ENCODE peak calls at places on chromosomes 4 and X, in seven cellular contexts. V is fibroblast of mammary gland, I is upper lobe of right lung, A is IMR-90, L is foreskin fibroblast, J is tibial artery, C is mesothelial cell of epicardium. M is an unnamed sample.

GRCh38 chrX:49282647-49283011 is 13.0 kb downstream of the PPP1R3F start:
- DNase-seq in J (no peak), V (peak), L (peak), C (no peak), A (peak), I (no peak), M (peak)

GRCh38 chr4:113328514-113328913 is 279.1 kb downstream of the ANK2 start:
- DNase-seq in I (no peak), A (no peak), C (no peak), L (no peak), V (no peak), J (no peak), M (no peak)

GRCh38 chr4:102047616-102048015 is 257.1 kb downstream of the BANK1 start:
- DNase-seq in J (no peak), C (no peak), A (no peak), I (no peak), V (no peak), L (no peak), M (no peak)

GRCh38 chrX:47976254-47977151 is 27.3 kb downstream of the ZNF182 start:
- DNase-seq in L (no peak), A (no peak), I (no peak), V (no peak), C (no peak), J (no peak), M (no peak)

GRCh38 chrX:22629105-22629725 is 356.5 kb downstream of the CBLL2 start:
- DNase-seq in I (no peak), J (no peak), L (peak), A (peak), C (no peak), V (peak), M (peak)

GRCh38 chrX:133985164-133986007 is at the start of gene GPC3:
- DNase-seq in C (peak), V (peak), I (peak), A (peak), J (no peak), L (peak), M (no peak)

GRCh38 chr4:118790544-118790943 is 45.4 kb downstream of the SEC24D start:
- DNase-seq in C (no peak), I (no peak), L (no peak), A (no peak), J (no peak), V (no peak), M (no peak)

GRCh38 chrX:1442724-1443367 is 9.9 kb downstream of the ASMTL start:
- DNase-seq in J (peak), C (no peak), A (no peak), V (no peak), I (peak), L (no peak), M (no peak)

GRCh38 chr4:102430511-102430910 is 70.6 kb upstream of the NFKB1 start:
- DNase-seq in J (no peak), L (peak), V (peak), A (peak), C (no peak), I (no peak), M (peak)

GRCh38 chr4:121070696-121071639 is 1.4 kb downstream of the NDNF start:
- DNase-seq in L (peak), C (no peak), A (no peak), I (peak), V (peak), J (peak), M (peak)

GRCh38 chrX:9235722-9236121 is 201.8 kb upstream of the FAM9B start:
- DNase-seq in A (no peak), J (no peak), V (no peak), L (no peak), I (no peak), C (no peak), M (no peak)

GRCh38 chr4:37446016-37446415 is 201.5 kb downstream of the NWD2 start:
- DNase-seq in I (no peak), A (no peak), V (no peak), C (no peak), J (no peak), L (no peak), M (no peak)

GRCh38 chrX:135416546-135416945 is 5.2 kb upstream of the SMIM10L2A start:
- DNase-seq in C (no peak), V (no peak), L (no peak), I (no peak), A (no peak), J (no peak), M (no peak)

GRCh38 chr4:25913056-25913850 is 767 bp upstream of the SMIM20 start:
- DNase-seq in V (peak), L (peak), C (no peak), J (peak), A (peak), I (peak), M (peak)

GRCh38 chr4:42953316-42953715 is 60.8 kb downstream of the GRXCR1 start:
- DNase-seq in C (no peak), L (no peak), J (no peak), I (no peak), V (no peak), A (no peak), M (no peak)

GRCh38 chr4:25650271-25650670 is 5.4 kb upstream of the SLC34A2 start:
- DNase-seq in C (no peak), A (no peak), I (no peak), L (no peak), J (no peak), V (no peak), M (no peak)

GRCh38 chrX:51891821-51892551 is 1.4 kb upstream of the MAGED1 start:
- DNase-seq in L (peak), A (peak), I (no peak), J (peak), V (peak), C (no peak), M (peak)

GRCh38 chr4:23584024-23584423 is 305.8 kb downstream of the PPARGC1A start:
- DNase-seq in C (no peak), V (no peak), I (no peak), A (no peak), L (no peak), J (no peak), M (no peak)

GRCh38 chrX:65406532-65406931 is 128.1 kb downstream of the LAS1L start:
- DNase-seq in I (no peak), C (no peak), A (no peak), V (no peak), L (peak), J (no peak), M (no peak)

GRCh38 chr4:40183615-40184411 is 13.0 kb upstream of the RHOH start:
- DNase-seq in I (no peak), A (no peak), C (no peak), L (peak), V (peak), J (no peak), M (no peak)

GRCh38 chr4:57191523-57192034 is 81.4 kb upstream of the IGFBP7 start:
- DNase-seq in J (no peak), I (no peak), L (no peak), V (no peak), A (no peak), C (no peak), M (no peak)

GRCh38 chr4:145012841-145013240 is 85.2 kb downstream of the ANAPC10 start:
- DNase-seq in J (no peak), L (peak), C (no peak), A (peak), V (peak), I (no peak), M (peak)

DNA sequence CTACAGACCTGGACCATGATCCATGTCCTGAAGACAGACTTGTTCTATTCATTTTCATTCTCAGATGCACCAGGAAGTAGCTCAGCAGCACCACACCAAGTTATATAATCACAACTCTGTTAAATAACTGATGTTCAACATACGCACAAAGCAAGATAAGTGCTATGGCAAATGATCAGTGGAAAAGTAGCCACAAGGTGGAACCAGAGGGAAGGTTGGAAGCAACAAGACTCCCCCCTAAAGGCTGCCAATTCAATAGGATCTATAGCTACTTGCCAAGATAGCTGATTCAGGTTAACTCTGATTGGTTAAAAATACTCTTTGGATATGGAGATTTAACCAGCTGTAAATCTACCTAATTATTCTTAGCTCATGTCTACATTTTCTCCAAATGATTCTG is 23.7 kb upstream of the FAM47B start:
- DNase-seq in C (no peak), J (no peak), L (peak), V (peak), I (no peak), A (peak), M (peak)
- TF ChIP-seq CTCF in C (peak), J (peak), L (peak), V (peak), I (peak), A (peak), M (peak)

GRCh38 chr4:2673157-2673556 is 83.0 kb downstream of the TNIP2 start:
- DNase-seq in J (no peak), V (peak), L (no peak), I (no peak), A (no peak), C (no peak), M (no peak)
- TF ChIP-seq CTCF in J (no peak), V (peak), L (peak), I (peak), A (peak), C (no peak), M (peak)

DNA sequence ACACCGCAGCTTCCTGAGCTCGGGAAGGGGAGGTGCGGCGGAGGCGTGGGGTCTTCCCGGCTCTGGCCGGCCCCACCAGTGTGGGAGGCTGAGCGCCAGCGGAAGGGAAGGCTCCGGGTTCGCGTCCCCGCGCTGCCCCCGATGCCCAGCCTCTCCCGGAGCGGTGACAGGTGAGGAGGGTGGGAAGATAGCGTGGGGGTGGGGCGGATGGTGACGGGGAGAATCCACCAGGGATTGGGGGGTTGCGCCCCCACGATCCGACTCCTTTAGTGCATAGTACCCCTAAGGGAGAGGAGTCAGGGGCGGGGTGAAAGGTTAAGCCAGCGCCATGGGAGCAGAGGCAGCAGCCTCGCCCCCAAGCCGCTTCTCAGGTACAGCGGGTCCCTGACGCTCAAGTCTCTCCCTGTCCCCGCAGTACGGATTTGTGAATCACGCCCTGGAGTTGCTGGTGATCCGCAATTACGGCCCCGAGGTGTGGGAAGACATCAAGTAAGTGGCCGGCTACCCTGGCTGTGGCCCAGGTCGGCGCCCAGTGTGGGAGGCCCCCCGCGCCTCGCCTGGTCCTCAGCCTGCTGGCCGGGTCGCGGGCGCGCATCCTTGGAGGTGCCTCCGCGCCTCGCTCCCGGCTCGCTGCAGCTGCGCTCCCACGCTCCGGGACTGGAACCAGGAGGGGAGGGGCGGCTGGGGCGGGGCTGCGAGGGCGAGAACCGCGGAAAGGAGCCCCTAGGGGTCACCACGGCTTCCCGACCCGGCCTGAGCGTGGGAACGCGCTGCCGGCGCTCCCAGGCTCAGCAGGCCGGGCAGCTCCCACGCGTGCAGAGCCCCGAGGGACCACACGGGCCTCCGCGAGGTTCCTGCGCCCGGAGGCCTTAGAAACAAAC is 791 bp downstream of the GUCY1B1 start:
- DNase-seq in V (peak), C (peak), I (peak), J (peak), L (peak), A (peak), M (peak)
- TF ChIP-seq CTCF in V (no peak), C (peak), I (peak), J (peak), L (no peak), A (no peak), M (no peak)

DNA sequence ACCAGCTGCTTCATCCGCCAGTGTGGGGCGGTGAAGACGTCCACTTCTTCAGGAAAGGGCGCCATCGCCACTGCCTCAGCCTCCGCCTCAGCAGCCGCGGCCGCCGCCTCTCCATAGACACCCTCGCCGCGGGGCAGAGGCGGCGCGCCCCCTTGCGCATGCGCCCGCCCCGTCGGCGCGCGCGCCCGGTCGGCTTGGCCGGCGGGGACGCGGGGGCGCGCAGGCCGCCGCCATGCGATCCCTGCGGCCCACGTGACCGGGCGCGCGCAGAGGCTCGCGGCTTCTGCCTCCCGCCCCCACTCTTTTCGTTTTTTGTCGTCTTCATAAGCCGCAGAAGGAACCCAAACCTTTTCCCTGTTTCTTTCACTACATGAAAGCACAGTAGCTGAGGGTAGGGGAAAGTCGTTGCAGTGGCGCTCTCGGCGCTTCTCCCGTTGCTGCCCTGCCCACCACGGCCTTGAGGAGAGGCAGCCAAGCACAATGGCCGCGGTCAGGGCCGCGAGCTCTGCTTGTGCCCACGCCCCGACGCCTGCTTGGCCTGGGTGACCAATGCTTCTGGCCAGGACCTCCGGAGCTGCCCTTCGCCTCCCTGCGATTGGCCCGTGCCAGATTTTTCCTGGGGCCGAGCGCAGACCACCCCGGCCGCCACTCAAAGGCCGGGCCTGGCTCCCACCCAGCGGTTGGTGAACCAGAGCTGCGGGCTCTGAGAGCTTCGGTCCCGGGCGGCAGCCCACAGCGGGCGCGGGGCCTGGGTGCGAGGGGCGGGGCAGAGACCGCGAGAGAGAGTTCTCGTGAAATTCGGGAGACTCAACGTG is at the start of gene FBXL5:
- DNase-seq in L (peak), J (peak), A (peak), C (peak), I (peak), V (peak), M (peak)
- TF ChIP-seq CTCF in L (no peak), J (peak), A (no peak), C (no peak), I (no peak), V (no peak), M (no peak)

GRCh38 chr4:154294951-154295350 is 196.6 kb downstream of the DCHS2 start:
- DNase-seq in V (no peak), C (no peak), L (no peak), I (no peak), J (no peak), A (no peak), M (no peak)

GRCh38 chr4:154293427-154293826 is 198.2 kb downstream of the DCHS2 start:
- DNase-seq in C (no peak), J (no peak), I (no peak), L (no peak), V (no peak), A (no peak), M (no peak)

DNA sequence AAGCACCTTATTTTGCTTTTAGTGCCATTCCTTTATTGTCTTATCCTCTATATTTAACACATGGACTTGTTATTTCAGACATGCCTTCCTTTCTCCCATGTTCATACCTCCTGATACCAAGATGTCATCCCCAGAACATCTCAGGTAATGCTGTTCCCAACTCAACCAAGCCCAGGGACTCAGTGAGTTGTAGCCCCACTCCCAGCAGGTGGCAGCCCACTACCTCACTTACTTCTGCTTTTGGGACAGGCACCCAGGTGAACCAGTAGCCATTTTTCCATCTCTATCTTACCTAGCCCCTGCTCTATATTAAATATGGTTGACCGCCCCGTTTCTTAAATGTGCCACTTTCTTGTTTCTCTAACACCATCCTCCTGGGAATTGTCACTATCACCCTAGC is 199.0 kb downstream of the DCHS2 start:
- DNase-seq in V (no peak), A (no peak), L (no peak), J (no peak), C (no peak), I (no peak), M (no peak)
- TF ChIP-seq CTCF in V (no peak), A (no peak), L (no peak), J (no peak), C (no peak), I (no peak), M (no peak)

GRCh38 chrX:2875798-2876399 is 47.2 kb downstream of the GYG2 start:
- DNase-seq in L (peak), C (no peak), V (peak), I (no peak), J (no peak), A (no peak), M (no peak)
- TF ChIP-seq CTCF in L (peak), C (peak), V (peak), I (peak), J (no peak), A (peak), M (peak)